ENCODE peak calls at places on chromosomes 2 and 18, in five cellular contexts. I is lower leg skin, P is adrenal gland, M is uterus, S is heart left ventricle. Q is an unnamed sample.

GRCh38 chr2:174800436-174801195 is 36.3 kb upstream of the CHRNA1 start:
- DNase-seq in S (no peak), I (no peak), M (no peak), P (no peak), Q (no peak)

GRCh38 chr2:109202486-109202885 is 73.5 kb downstream of the SH3RF3 start:
- DNase-seq in I (no peak), M (no peak), P (no peak), S (no peak), Q (no peak)

GRCh38 chr2:44964704-44965343 is 23.3 kb downstream of the SIX3 start:
- DNase-seq in M (no peak), P (no peak), S (no peak), I (no peak), Q (no peak)

GRCh38 chr2:222318712-222319575 is 20.1 kb upstream of the PAX3 start:
- DNase-seq in P (peak), M (no peak), S (no peak), I (no peak), Q (no peak)

GRCh38 chr2:221529943-221530652 is 42.0 kb downstream of the EPHA4 start:
- DNase-seq in I (no peak), S (no peak), M (no peak), P (no peak), Q (no peak)

GRCh38 chr2:209383212-209383611 is 40.6 kb upstream of the MAP2 start:
- DNase-seq in M (no peak), I (no peak), S (no peak), P (peak), Q (no peak)

GRCh38 chr2:241815477-241816430 is 6.8 kb downstream of the NEU4 start:
- DNase-seq in P (no peak), S (no peak), M (no peak), I (no peak), Q (no peak)

GRCh38 chr2:99780276-99780675 is 290.5 kb upstream of the REV1 start:
- DNase-seq in S (no peak), P (no peak), M (no peak), I (no peak), Q (no peak)

GRCh38 chr2:2902551-2903216 is 474.9 kb downstream of the EIPR1 start:
- DNase-seq in P (no peak), M (no peak), I (no peak), S (no peak), Q (no peak)

GRCh38 chr2:141055526-141055925 is 1075.3 kb downstream of the LRP1B start:
- DNase-seq in P (no peak), I (no peak), M (no peak), S (no peak), Q (no peak)

GRCh38 chr18:47215554-47216138 is 35.8 kb downstream of the SKOR2 start:
- DNase-seq in I (peak), M (no peak), P (peak), S (no peak), Q (no peak)

GRCh38 chr2:141610564-141610963 is 520.3 kb downstream of the LRP1B start:
- DNase-seq in I (no peak), S (no peak), P (no peak), M (no peak), Q (no peak)

GRCh38 chr2:38465789-38466127 is 88.7 kb upstream of the ATL2 start:
- DNase-seq in M (no peak), I (no peak), S (no peak), P (peak), Q (no peak)

GRCh38 chr2:47014564-47015051 is 99.0 kb upstream of the MCFD2 start:
- DNase-seq in P (peak), S (no peak), I (no peak), M (no peak), Q (peak)

GRCh38 chr2:161088658-161089350 is 71.4 kb upstream of the TANK start:
- DNase-seq in I (no peak), M (no peak), S (no peak), P (no peak), Q (no peak)

GRCh38 chr2:184599875-184600227 is 1.5 kb downstream of the ZNF804A start:
- DNase-seq in P (no peak), S (no peak), M (no peak), I (no peak), Q (no peak)

GRCh38 chr2:45300026-45300750 is 290.9 kb upstream of the SIX2 start:
- DNase-seq in I (no peak), M (no peak), S (no peak), P (no peak), Q (no peak)

GRCh38 chr18:51478908-51479307 is 281.4 kb upstream of the MEX3C start:
- DNase-seq in I (no peak), P (no peak), S (no peak), M (no peak), Q (no peak)

GRCh38 chr18:41347057-41347456 is 608.0 kb upstream of the PIK3C3 start:
- DNase-seq in M (no peak), P (no peak), I (no peak), S (no peak), Q (no peak)

GRCh38 chr2:179195146-179195545 is 69.5 kb downstream of the SESTD1 start:
- DNase-seq in S (no peak), I (no peak), M (no peak), P (no peak), Q (no peak)

GRCh38 chr18:31409301-31409700 is 32.7 kb downstream of the DSG4 start:
- DNase-seq in M (no peak), P (no peak), I (no peak), S (no peak), Q (no peak)

GRCh38 chr2:230893881-230894781 is 29.4 kb downstream of the ITM2C start:
- DNase-seq in I (no peak), M (no peak), S (no peak), P (no peak), Q (no peak)

GRCh38 chr2:220043993-220044335 is 416.5 kb downstream of the SLC4A3 start:
- DNase-seq in M (no peak), P (no peak), I (no peak), S (no peak), Q (no peak)

GRCh38 chr2:132664096-132664495 is 5.9 kb downstream of the LYPD1 start:
- DNase-seq in S (no peak), M (no peak), P (no peak), I (no peak), Q (no peak)

GRCh38 chr2:121689356-121689755 is 40.1 kb upstream of the CLASP1 start:
- DNase-seq in S (peak), M (no peak), I (peak), P (peak), Q (no peak)

GRCh38 chr18:54919412-54919811 is 39.8 kb downstream of the CCDC68 start:
- DNase-seq in S (no peak), M (no peak), I (no peak), P (no peak), Q (no peak)

GRCh38 chr18:23071285-23071684 is 64.0 kb upstream of the CABLES1 start:
- DNase-seq in S (peak), M (no peak), I (peak), P (peak), Q (peak)

GRCh38 chr2:227460833-227461232 is 11.1 kb upstream of the AGFG1 start:
- DNase-seq in S (no peak), P (no peak), I (no peak), M (no peak), Q (no peak)
- TF ChIP-seq POLR2A in S (no peak), P (no peak), I (no peak), M (no peak), Q (no peak)

DNA sequence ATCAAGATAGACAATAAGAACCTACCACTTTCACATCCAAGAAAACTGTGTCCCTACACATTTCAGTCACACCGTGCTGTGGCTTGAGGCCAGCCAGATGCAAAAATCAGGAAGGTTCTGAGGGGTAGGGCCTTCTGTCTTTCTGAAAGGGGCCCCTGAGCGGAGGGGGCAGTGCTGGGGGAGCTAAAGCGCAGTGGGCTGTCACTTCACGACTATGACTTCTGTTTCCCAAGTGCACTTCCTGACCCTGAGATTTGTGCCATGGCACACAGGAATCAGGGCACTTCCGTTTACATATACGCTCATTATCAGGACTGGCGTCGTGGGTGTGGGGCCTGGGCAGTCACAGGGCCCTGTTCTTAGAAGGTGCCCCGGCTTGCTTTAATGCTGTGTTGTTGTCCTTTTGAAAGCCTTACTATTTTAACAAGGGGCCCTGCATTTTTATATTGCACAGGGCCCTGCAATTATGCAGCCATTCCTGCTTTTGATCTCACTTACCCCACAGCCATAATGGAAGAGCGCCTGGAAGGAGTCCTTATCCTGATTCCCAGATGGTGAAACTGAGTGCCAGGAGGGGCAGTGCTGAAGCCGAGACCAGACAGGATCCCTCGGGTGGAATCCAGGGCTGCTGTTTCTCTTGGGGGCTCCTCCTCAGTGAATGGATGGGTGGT is 620 bp downstream of the NGEF start:
- DNase-seq in S (no peak), M (no peak), P (no peak), I (no peak), Q (no peak)
- TF ChIP-seq POLR2A in S (no peak), M (no peak), P (no peak), I (no peak), Q (no peak)

DNA sequence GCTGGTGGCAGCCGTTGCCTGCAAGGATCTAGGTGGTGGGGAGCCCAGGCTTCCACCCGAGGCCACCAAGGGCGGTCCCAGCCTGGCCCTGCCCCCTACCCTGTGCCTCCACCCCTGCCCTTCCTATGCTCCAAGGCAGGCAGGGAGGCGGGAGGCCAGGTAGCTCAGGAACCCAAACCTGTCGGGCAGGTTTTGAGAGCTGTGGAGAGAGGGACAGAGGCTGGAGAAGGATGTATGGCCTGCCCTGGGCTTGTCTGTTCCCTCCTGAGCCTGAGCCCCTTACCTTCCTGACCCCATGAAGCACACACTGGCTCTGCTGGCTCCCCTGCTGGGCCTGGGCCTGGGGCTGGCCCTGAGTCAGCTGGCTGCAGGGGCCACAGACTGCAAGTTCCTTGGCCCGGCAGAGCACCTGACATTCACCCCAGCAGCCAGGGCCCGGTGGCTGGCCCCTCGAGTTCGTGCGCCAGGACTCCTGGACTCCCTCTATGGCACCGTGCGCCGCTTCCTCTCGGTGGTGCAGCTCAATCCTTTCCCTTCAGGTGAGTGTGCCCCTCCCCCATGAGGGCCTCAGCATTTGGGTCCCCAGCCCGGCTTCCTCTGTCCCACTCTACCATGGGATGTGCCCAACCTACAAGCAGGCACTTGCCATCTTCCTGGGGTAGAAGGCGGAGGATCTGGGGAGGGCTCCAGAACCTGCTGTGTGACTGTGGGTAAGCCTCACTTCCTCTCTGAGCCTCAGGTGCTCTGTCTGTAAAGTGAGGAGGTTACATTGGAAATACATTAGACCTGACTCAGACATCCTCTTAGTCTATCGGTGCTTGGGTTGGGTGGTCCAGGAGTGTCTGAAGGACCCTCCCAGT is at the start of gene PROM2:
- DNase-seq in M (peak), P (peak), I (peak), S (no peak), Q (peak)
- TF ChIP-seq POLR2A in M (peak), P (no peak), I (no peak), S (no peak), Q (no peak)

GRCh38 chr2:218395456-218395825 is 4.2 kb upstream of the CTDSP1 start:
- DNase-seq in S (no peak), I (no peak), P (no peak), M (no peak), Q (peak)

GRCh38 chr2:218397502-218398436 is 1.9 kb upstream of the CTDSP1 start:
- DNase-seq in M (peak), I (no peak), S (peak), P (peak), Q (peak)

GRCh38 chr2:218398437-218399390 is 954 bp upstream of the CTDSP1 start:
- DNase-seq in S (peak), I (peak), P (peak), M (peak), Q (peak)

GRCh38 chr2:218395826-218396687 is 3.6 kb upstream of the CTDSP1 start:
- DNase-seq in I (peak), P (peak), M (peak), S (peak), Q (peak)

GRCh38 chr2:218396688-218397501 is 2.8 kb upstream of the CTDSP1 start:
- DNase-seq in S (peak), I (peak), P (peak), M (peak), Q (peak)
- TF ChIP-seq POLR2A in S (no peak), I (no peak), P (no peak), M (no peak), Q (peak)

GRCh38 chr2:14633451-14634211 is 1.1 kb downstream of the LRATD1 start:
- DNase-seq in P (no peak), S (peak), M (peak), I (peak), Q (no peak)

GRCh38 chr2:14634223-14634884 is 1.8 kb downstream of the LRATD1 start:
- DNase-seq in I (peak), P (peak), M (peak), S (peak), Q (peak)

GRCh38 chr2:14633031-14633430 is 514 bp downstream of the LRATD1 start:
- DNase-seq in I (no peak), P (no peak), M (peak), S (no peak), Q (no peak)

GRCh38 chr2:14631676-14632075 is 841 bp upstream of the LRATD1 start:
- DNase-seq in P (no peak), S (no peak), I (no peak), M (no peak), Q (no peak)

DNA sequence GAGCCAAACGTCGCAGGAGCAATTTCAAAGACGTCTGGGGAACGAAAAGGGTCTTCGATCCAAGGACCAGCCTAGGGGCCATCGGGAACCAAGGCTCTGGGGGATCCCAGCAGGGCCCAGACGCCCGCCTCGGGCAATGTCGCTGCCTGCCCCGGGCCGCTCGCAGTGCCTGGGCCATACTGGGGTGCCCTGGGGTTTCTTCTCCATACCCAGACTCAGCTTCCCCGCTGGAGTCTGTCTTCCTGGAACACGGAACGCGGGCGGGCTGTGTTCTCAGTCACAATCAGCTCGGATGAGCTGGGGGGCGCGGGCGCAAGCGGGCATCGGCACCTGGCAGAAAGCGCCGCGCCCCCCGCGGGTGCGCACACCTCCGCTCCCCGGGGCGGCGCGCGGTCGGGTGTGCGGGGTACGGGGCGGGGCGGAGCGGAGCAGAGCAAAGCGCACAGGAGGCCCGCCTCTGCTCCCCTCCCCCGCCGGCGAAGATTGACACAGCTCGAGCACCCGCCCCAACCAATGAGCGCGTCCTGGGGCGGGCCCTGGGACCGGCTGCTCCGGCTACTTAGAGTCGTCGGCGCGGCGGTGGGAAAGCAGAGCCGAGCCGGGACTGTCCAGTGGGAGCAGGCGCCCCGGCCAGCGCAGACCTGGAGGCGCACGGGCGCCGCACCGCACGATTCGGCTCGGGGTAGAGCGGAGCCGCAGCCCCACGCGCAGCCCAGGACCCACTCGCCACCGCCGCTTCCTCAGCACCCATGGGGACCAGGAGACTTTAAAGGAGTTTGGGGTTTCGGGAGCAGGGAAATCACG is at the start of gene LRATD1:
- DNase-seq in I (peak), M (peak), S (peak), P (peak), Q (peak)
- TF ChIP-seq POLR2A in I (no peak), M (peak), S (peak), P (peak), Q (peak)

GRCh38 chr2:207768168-207768890 is 1.4 kb downstream of the FZD5 start:
- DNase-seq in P (peak), M (peak), S (no peak), I (no peak), Q (peak)
- TF ChIP-seq POLR2A in P (peak), M (no peak), S (no peak), I (no peak), Q (no peak)

GRCh38 chr18:77067315-77068061 is 65.1 kb downstream of the MBP start:
- DNase-seq in M (peak), S (no peak), P (peak), I (peak), Q (peak)

GRCh38 chr18:77069482-77069881 is 63.1 kb downstream of the MBP start:
- DNase-seq in M (no peak), P (no peak), S (no peak), I (no peak), Q (no peak)

GRCh38 chr18:77069931-77070330 is 62.7 kb downstream of the MBP start:
- DNase-seq in S (no peak), M (peak), P (no peak), I (no peak), Q (no peak)

GRCh38 chr18:77068890-77069312 is 63.7 kb downstream of the MBP start:
- DNase-seq in S (no peak), I (no peak), P (no peak), M (peak), Q (no peak)

DNA sequence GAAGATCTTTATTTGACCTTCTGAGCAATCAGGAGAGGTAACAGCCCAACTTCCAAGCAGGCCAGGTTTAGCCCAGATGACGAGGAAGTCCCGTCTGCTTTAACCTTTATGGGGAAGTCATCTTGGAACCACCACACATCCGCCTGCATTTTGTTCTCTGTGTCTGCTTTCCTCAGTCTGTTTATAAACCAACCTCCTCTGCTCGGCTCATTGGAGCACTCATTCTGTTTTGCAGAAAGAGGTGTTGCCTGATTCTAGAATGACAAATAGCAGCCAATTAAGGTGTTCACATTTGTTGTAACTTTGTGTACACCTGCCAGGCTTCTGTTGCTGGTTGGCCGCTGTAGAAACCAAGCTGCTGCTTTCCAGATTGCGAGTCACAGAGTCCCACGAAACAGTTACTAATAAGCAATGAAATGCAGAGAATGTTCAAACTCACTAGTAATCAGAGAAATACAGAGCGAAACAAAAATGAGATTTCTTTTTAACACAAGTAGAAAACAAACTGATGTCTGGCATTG is 64.2 kb downstream of the MBP start:
- DNase-seq in P (no peak), M (peak), I (no peak), S (no peak), Q (no peak)
- TF ChIP-seq POLR2A in P (no peak), M (no peak), I (no peak), S (no peak), Q (no peak)

DNA sequence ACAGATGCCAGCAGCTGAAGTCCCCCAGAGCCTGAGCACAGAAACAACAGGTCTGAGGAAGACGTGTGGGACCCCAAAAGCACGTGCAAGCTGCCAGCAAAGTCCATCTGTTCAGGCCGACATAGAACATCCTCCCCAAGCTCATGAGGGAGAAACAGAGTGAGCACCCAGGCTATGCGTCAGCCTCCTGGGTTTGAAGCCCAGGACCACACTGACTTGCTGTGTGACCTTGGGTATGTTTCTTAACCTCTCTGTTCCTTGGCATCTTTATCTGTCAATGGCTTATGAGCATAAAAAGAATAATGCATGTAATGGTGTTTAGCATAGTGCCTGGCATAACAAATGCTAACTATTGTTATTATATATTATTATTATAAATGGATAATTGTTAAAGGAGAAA is 40.3 kb downstream of the COL4A4 start:
- DNase-seq in S (no peak), M (no peak), I (no peak), P (no peak), Q (no peak)
- TF ChIP-seq POLR2A in S (no peak), M (no peak), I (no peak), P (no peak), Q (no peak)

GRCh38 chr2:72963423-72964145 is 46.3 kb downstream of the EMX1 start:
- DNase-seq in I (no peak), S (no peak), M (no peak), P (no peak), Q (no peak)
- TF ChIP-seq POLR2A in I (no peak), S (no peak), M (no peak), P (no peak), Q (no peak)

GRCh38 chr2:60440080-60440753 is 113.2 kb downstream of the BCL11A start:
- DNase-seq in I (no peak), S (no peak), M (no peak), P (no peak), Q (no peak)

GRCh38 chr2:60440761-60441160 is 112.7 kb downstream of the BCL11A start:
- DNase-seq in I (no peak), S (no peak), M (no peak), P (no peak), Q (no peak)

GRCh38 chr2:60438653-60439052 is 114.8 kb downstream of the BCL11A start:
- DNase-seq in P (no peak), S (no peak), I (no peak), M (no peak), Q (no peak)

GRCh38 chr2:60438136-60438535 is 115.3 kb downstream of the BCL11A start:
- DNase-seq in M (no peak), I (no peak), S (no peak), P (no peak), Q (no peak)

GRCh38 chr2:60439219-60439974 is 114.1 kb downstream of the BCL11A start:
- DNase-seq in I (peak), S (peak), M (no peak), P (peak), Q (peak)
- TF ChIP-seq POLR2A in I (no peak), S (no peak), M (no peak), P (no peak), Q (no peak)

Q was measured in gastrocnemius medialis.